ENCODE peak calls at places on chromosomes 2 and 18, in five cellular contexts. B, Y, R, U and E are unnamed samples.

GRCh38 chr18:63518178-63519012 is 23.8 kb upstream of the SERPINB12 start:
- DNase-seq in B (peak), Y (peak), R (peak), U (peak), E (peak)

GRCh38 chr18:9608728-9609127 is 5.6 kb downstream of the PPP4R1 start:
- DNase-seq in B (no peak), Y (peak), R (no peak), U (no peak), E (no peak)

GRCh38 chr2:126658910-126659613 is 3.1 kb downstream of the GYPC start:
- DNase-seq in B (no peak), Y (no peak), R (peak), U (no peak), E (no peak)

GRCh38 chr2:28626376-28626775 is 125.3 kb upstream of the PPP1CB start:
- DNase-seq in B (no peak), Y (no peak), R (no peak), U (no peak), E (no peak)

GRCh38 chr2:61233581-61233980 is 71.6 kb downstream of the C2orf74 start:
- DNase-seq in B (no peak), Y (no peak), R (no peak), U (no peak), E (no peak)

GRCh38 chr2:18623782-18624181 is 34.4 kb upstream of the NT5C1B start:
- DNase-seq in B (no peak), Y (no peak), R (no peak), U (no peak), E (no peak)

GRCh38 chr2:28956415-28956826 is 24.7 kb upstream of the TOGARAM2 start:
- DNase-seq in B (peak), Y (peak), R (no peak), U (peak), E (peak)

GRCh38 chr18:27378396-27379094 is 193.4 kb upstream of the CHST9 start:
- DNase-seq in B (no peak), Y (no peak), R (no peak), U (no peak), E (no peak)

GRCh38 chr2:146226077-146226476 is 1618.8 kb upstream of the ACVR2A start:
- DNase-seq in B (no peak), Y (no peak), R (no peak), U (no peak), E (no peak)

GRCh38 chr2:207617011-207617671 is 8.1 kb downstream of the METTL21A start:
- DNase-seq in B (no peak), Y (no peak), R (no peak), U (peak), E (peak)

GRCh38 chr2:172293952-172294351 is 133.4 kb upstream of the ITGA6 start:
- DNase-seq in B (no peak), Y (no peak), R (no peak), U (no peak), E (no peak)

GRCh38 chr2:179049546-179050311 is at the start of gene CCDC141:
- DNase-seq in B (no peak), Y (peak), R (peak), U (no peak), E (no peak)

GRCh38 chr2:179051250-179051649 is 1.3 kb upstream of the CCDC141 start:
- DNase-seq in B (no peak), Y (no peak), R (no peak), U (no peak), E (peak)

GRCh38 chr2:179050735-179051134 is 798 bp upstream of the CCDC141 start:
- DNase-seq in B (no peak), Y (no peak), R (no peak), U (no peak), E (no peak)

GRCh38 chr2:179044500-179044899 is 5.4 kb downstream of the CCDC141 start:
- DNase-seq in B (no peak), Y (no peak), R (no peak), U (no peak), E (no peak)

DNA sequence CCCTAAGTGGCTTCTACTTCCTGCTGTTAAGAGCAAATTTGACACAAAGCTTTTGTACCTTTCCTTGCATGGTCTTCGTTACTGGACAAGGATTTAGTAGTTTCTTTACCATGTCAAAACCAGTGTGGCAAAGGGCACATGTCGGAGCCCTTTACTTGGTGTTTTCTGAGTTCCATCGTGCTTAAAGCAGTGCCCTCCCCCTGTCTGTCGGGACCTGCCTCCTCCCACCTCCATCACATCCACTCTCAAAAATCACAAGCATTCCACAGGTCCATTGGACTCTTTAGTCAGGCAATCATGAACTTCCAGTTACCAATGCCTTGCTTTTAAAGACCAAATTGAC is 763 bp downstream of the CCDC141 start:
- DNase-seq in B (no peak), Y (no peak), R (no peak), U (no peak), E (no peak)
- H3K4me2 ChIP-seq in B (no peak), Y (no peak), R (peak), U (no peak), E (peak)

DNA sequence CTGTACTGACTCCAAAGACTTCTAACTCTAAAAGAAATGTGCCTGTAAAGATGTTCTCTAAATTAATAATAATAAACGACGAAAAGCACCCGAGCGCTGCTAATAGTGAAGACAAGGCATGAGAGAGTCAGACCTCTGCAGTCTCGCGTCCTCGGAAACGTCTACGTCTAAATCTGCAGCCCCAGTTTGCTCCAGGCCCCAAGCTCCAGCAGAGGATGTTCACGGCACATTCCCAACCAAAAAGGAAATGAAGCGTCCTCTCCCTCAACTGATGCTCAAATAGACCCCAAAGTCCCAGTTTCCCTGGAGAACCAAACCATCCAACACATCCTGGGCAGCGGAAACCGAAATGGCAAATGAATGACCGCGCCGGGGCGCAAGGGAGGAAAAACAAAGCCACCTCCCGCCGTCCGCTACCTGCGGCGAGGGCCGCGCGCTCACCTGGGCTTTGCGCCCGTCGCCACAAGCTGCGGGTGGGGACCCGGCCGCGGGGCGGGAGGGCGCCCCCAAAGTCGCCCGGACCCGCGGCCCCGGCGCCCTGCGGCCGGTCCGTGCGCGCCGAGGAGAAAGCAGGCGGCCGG is 47.1 kb upstream of the CCDC150 start:
- DNase-seq in B (no peak), Y (no peak), R (no peak), U (no peak), E (peak)
- TF ChIP-seq CTCF in B (no peak), Y (peak), R (no peak), U (no peak), E (peak)

DNA sequence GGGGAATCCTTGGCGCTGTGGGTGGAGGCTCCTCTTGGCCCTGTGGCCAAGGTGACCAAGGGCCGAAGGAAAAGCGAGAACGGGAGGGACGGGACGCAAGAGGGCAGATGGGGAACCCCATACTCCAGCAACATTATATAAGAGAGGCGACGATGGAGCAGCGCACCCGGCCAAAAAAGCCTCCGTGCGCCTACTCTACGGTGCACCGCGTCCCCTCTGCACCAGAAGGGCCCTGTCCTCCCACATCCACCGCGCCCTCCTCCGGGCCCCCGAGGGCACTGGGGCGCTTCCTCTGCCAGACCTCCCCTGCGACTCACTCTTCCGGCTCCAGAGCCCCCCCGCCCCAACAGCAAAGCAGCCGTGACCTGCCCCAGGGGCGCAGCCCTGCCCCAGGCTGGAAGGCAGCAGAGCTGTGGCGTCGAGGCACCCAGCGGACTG is 106.1 kb upstream of the CD302 start:
- DNase-seq in B (no peak), Y (no peak), R (no peak), U (no peak), E (peak)
- TF ChIP-seq CREB1 in B (no peak), Y (no peak), R (peak), U (no peak), E (no peak)

DNA sequence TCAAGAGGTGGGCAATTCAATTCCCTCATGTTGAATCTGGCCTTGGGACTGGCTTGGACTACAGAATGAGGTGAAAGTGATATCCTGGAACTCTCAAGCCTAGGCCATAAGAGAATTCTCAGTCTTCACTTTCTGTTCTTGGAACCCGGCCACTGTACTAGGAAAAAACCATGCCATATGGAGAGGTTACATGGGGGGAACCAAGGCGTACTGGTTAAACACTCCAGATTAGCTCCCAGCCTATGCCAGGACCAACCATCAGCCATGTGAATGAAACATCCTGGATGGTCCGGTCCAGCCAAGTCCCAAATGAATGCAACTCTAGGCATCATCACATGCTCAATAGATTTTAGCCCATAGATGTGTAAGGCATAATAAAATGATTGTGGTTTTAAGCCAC is 56.4 kb downstream of the ZNF385B start:
- DNase-seq in B (no peak), Y (no peak), R (no peak), U (no peak), E (no peak)
- H3K4me2 ChIP-seq in B (no peak), Y (no peak), R (no peak), U (no peak), E (no peak)

GRCh38 chr2:96574364-96574763 is 37.8 kb downstream of the ARID5A start:
- DNase-seq in B (peak), Y (no peak), R (no peak), U (no peak), E (no peak)
- TF ChIP-seq CTCF in B (peak), Y (peak), R (no peak), U (no peak), E (no peak)

GRCh38 chr2:237724811-237725478 is 73.6 kb upstream of the RBM44 start:
- DNase-seq in B (no peak), Y (no peak), R (no peak), U (no peak), E (no peak)

GRCh38 chr2:237723023-237723422 is 75.6 kb upstream of the RBM44 start:
- DNase-seq in B (no peak), Y (no peak), R (no peak), U (no peak), E (no peak)

GRCh38 chr2:237721828-237722227 is 76.8 kb upstream of the RBM44 start:
- DNase-seq in B (no peak), Y (no peak), R (no peak), U (no peak), E (no peak)

GRCh38 chr2:237722616-237723015 is 76.0 kb upstream of the RBM44 start:
- DNase-seq in B (no peak), Y (no peak), R (no peak), U (no peak), E (no peak)

DNA sequence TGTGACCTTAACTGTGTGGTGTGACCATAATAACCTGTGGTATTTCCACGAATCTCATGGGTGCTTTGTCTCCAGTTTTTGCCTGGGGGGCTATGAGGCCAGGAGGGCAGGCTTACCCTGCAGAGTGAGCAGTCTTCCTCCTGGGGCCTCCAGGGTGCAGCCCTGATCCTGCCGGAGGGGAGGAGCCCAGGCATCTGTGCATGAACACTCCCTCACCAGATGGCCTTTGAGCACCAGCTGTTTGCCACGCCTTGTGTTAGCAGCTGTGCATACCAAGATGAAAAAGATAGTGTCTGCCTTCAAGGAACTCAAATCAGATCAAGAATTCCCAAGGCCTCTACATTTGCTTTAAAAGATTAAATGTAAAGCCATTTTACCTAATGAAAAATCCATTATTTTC is 75.0 kb upstream of the RBM44 start:
- DNase-seq in B (peak), Y (peak), R (no peak), U (no peak), E (peak)
- TF ChIP-seq CREB1 in B (no peak), Y (no peak), R (no peak), U (no peak), E (no peak)

GRCh38 chr2:58483307-58483706 is 242.2 kb upstream of the FANCL start:
- DNase-seq in B (no peak), Y (no peak), R (no peak), U (no peak), E (no peak)

GRCh38 chr2:58480191-58480590 is 239.1 kb upstream of the FANCL start:
- DNase-seq in B (no peak), Y (no peak), R (no peak), U (no peak), E (no peak)

GRCh38 chr2:58481670-58482069 is 240.5 kb upstream of the FANCL start:
- DNase-seq in B (no peak), Y (no peak), R (no peak), U (no peak), E (no peak)

GRCh38 chr2:58484201-58484600 is 243.1 kb upstream of the FANCL start:
- DNase-seq in B (no peak), Y (no peak), R (no peak), U (no peak), E (no peak)

GRCh38 chr2:58484629-58485028 is 243.5 kb upstream of the FANCL start:
- DNase-seq in B (no peak), Y (no peak), R (no peak), U (no peak), E (no peak)
- H3K4me2 ChIP-seq in B (no peak), Y (no peak), R (no peak), U (no peak), E (no peak)

DNA sequence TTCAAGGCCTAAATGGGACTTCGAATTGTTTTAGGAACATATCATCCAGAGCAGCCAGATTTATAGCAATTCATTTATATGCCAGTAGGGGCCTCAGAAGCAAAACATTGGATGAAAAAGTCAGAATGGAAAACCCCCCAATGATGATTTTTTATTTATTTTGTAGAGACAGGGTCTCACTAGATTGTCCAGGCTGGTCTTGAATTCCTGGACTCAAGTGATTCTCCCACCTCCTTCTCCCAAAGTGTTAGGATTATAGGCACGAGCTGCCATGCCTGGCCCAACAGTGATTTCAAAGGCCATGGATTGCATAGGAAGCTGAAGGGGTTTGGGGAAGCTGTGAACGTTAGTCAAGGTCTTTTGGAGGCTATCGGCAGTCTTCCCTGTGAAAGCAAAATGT is 21.9 kb upstream of the MCFD2 start:
- DNase-seq in B (no peak), Y (no peak), R (no peak), U (no peak), E (peak)
- TF ChIP-seq CTCF in B (peak), Y (no peak), R (peak), U (no peak), E (no peak)

GRCh38 chr2:239181074-239181581 is 219.7 kb downstream of the HDAC4 start:
- DNase-seq in B (no peak), Y (no peak), R (no peak), U (no peak), E (no peak)
- TF ChIP-seq CREB1 in B (no peak), Y (no peak), R (no peak), U (no peak), E (no peak)